ENCODE peak calls at places on chromosome 3, in four cellular contexts. T is left cardiac atrium; Z is stimulated activated CD8-positive, alpha-beta memory T cell treated with anti-CD3 and anti-CD28 coated beads, Interleukin-12 subunit alpha, Interleukin-12 subunit beta, amount 100 ng/mL, for 4 hours; F is GM12865. U is an unnamed sample.

GRCh38 chr3:132730891-132731580 is 8.8 kb upstream of the NPHP3 start:
- DNase-seq in T (no peak), F (peak), Z (no peak), U (peak)

GRCh38 chr3:94162700-94163099 is 99.8 kb downstream of the NSUN3 start:
- DNase-seq in T (no peak), Z (no peak), F (peak), U (peak)

GRCh38 chr3:53809764-53810400 is 36.3 kb downstream of the CHDH start:
- DNase-seq in T (no peak), Z (no peak), F (no peak), U (no peak)

GRCh38 chr3:31184257-31185003 is 290.0 kb upstream of the GADL1 start:
- DNase-seq in Z (no peak), T (no peak), F (no peak), U (no peak)

GRCh38 chr3:127018306-127018828 is 35.5 kb downstream of the PLXNA1 start:
- DNase-seq in F (no peak), T (no peak), Z (no peak), U (no peak)

GRCh38 chr3:127984241-127984975 is 67.8 kb upstream of the SEC61A1 start:
- DNase-seq in Z (no peak), F (no peak), T (no peak), U (no peak)

GRCh38 chr3:11476814-11477213 is 166.9 kb downstream of the VGLL4 start:
- DNase-seq in F (no peak), Z (no peak), T (no peak), U (no peak)

GRCh38 chr3:35426581-35426980 is 212.7 kb upstream of the ARPP21 start:
- DNase-seq in F (no peak), Z (no peak), T (no peak), U (no peak)

GRCh38 chr3:46705022-46705530 is 3.9 kb downstream of the TMIE start:
- DNase-seq in T (peak), F (peak), Z (no peak), U (peak)

GRCh38 chr3:166471074-166471753 is 634.0 kb upstream of the BCHE start:
- DNase-seq in T (no peak), F (no peak), Z (no peak), U (no peak)

GRCh38 chr3:69012836-69013255 is 638 bp downstream of the EOGT start:
- DNase-seq in T (peak), F (peak), Z (no peak), U (peak)

GRCh38 chr3:114299421-114299820 is 5.6 kb downstream of the TIGIT start:
- DNase-seq in Z (no peak), F (peak), T (no peak), U (no peak)

U was measured in kidney glomerular epithelial cell.